ENCODE peak calls at places on chromosomes 12 and 14, in six cellular contexts. H, E, X, J, B and C are unnamed samples.

GRCh38 chr14:76268700-76269099 is 107.2 kb upstream of the ESRRB start:
- DNase-seq in X (no peak), B (no peak), J (no peak), E (no peak), H (no peak), C (no peak)

GRCh38 chr14:68886109-68886434 is 93.0 kb downstream of the ACTN1 start:
- DNase-seq in B (peak), H (no peak), E (peak), J (no peak), X (peak), C (no peak)

GRCh38 chr14:51546603-51547258 is 105.0 kb upstream of the FRMD6 start:
- DNase-seq in X (no peak), B (no peak), H (no peak), J (no peak), E (no peak), C (no peak)

GRCh38 chr12:62519043-62519442 is 52.4 kb downstream of the MON2 start:
- DNase-seq in E (no peak), J (no peak), X (no peak), H (no peak), B (no peak), C (no peak)

GRCh38 chr12:101172316-101172715 is 37.7 kb downstream of the SLC5A8 start:
- DNase-seq in J (no peak), X (peak), H (no peak), E (no peak), B (no peak), C (no peak)

GRCh38 chr12:106281056-106281782 is 21.3 kb upstream of the TCP11L2 start:
- DNase-seq in B (no peak), X (no peak), H (no peak), J (no peak), E (no peak), C (no peak)

GRCh38 chr14:99324291-99324690 is 52.3 kb upstream of the BCL11B start:
- DNase-seq in B (no peak), X (no peak), E (no peak), H (peak), J (no peak), C (no peak)

GRCh38 chr14:58805057-58805456 is 167.3 kb downstream of the DACT1 start:
- DNase-seq in J (no peak), B (peak), X (no peak), E (peak), H (no peak), C (no peak)

GRCh38 chr12:112261559-112261958 is 120.7 kb downstream of the HECTD4 start:
- DNase-seq in J (no peak), E (peak), H (no peak), B (no peak), X (peak), C (no peak)

GRCh38 chr14:31745741-31746140 is 184.5 kb downstream of the NUBPL start:
- DNase-seq in X (no peak), H (no peak), E (no peak), J (no peak), B (no peak), C (no peak)
- TF ChIP-seq CTCF in X (peak), H (no peak), E (no peak), J (no peak), B (no peak), C (no peak)

DNA sequence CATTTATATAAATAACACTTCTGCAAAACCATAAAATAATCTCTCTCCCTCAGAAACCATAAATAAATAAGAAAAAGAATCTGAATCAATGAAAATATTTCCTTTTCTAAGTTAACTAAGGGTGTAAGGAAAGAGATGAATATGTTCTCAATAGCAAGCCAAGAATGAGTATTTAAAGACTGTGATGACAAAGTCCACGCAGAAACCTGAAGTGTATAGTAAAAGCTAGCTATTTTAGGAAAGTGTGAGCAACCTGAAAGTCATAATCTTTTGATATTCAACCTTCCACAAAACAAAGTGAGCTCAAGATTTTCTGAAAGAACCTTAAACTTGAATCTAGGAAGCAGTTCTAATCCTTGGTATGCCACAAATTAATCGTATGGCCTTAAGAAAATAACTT is 15.9 kb downstream of the EIF2S3B start:
- DNase-seq in H (no peak), X (no peak), B (no peak), E (no peak), J (no peak), C (no peak)
- TF ChIP-seq CTCF in H (no peak), X (no peak), B (no peak), E (no peak), J (no peak), C (no peak)

GRCh38 chr14:52923902-52924575 is 26.8 kb downstream of the FERMT2 start:
- DNase-seq in X (no peak), H (no peak), E (no peak), J (no peak), B (no peak), C (no peak)
- TF ChIP-seq CTCF in X (no peak), H (no peak), E (no peak), J (no peak), B (no peak), C (peak)

DNA sequence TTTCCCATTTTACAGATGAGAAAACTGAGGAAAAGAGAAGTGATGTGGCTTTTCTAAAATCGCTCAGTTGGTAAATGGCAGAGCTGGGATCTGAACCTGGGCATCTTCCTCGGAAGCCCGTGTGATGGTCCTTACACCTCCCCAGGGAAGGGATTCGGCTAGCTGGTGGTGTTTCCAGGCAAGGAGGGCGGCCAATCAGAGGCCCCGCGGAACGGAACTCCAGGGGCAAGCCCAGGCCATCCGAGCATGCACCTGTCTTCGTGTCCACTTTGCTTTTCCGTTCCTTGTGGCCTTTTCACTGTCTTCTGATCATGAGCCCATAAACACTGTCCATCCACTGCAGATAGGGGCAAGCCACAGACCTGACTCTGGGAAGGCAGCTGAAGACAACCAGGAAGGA is 114.8 kb upstream of the TMEM132D start:
- DNase-seq in E (no peak), B (no peak), J (no peak), H (no peak), X (no peak), C (no peak)
- TF ChIP-seq CTCF in E (no peak), B (no peak), J (no peak), H (no peak), X (no peak), C (no peak)

GRCh38 chr14:79084861-79085260 is 914.7 kb downstream of the NRXN3 start:
- DNase-seq in E (no peak), B (no peak), H (no peak), J (no peak), X (no peak), C (no peak)
- TF ChIP-seq CTCF in E (no peak), B (no peak), H (no peak), J (no peak), X (no peak), C (no peak)

DNA sequence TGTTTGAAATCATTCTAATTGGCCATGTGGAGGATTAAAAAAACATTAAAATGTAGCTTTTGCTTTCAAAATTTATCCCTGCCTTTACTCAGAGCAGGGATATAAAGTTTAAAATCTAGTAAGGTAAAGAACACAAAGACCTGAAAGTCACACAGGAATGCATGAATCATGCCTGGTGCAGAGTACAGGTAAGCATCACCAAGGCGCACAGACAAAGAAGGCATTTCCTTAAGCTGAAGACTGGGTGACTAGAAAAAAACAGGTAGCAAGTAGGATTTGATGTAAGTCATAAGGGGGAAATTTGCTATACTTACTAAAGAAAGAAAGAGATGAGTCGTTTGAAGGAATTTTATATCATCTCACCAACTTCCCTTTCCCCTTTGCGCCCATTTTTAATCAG is 405.6 kb downstream of the GXYLT1 start:
- DNase-seq in X (no peak), J (no peak), B (no peak), E (no peak), H (no peak), C (no peak)
- TF ChIP-seq CTCF in X (no peak), J (no peak), B (no peak), E (no peak), H (no peak), C (no peak)

GRCh38 chr14:103209054-103209453 is 85.8 kb downstream of the TNFAIP2 start:
- DNase-seq in J (no peak), H (no peak), E (no peak), X (no peak), B (no peak), C (no peak)

GRCh38 chr14:103207038-103207403 is 83.8 kb downstream of the TNFAIP2 start:
- DNase-seq in E (peak), J (no peak), B (peak), H (peak), X (no peak), C (no peak)

GRCh38 chr14:103206023-103206481 is 82.8 kb downstream of the TNFAIP2 start:
- DNase-seq in B (no peak), H (no peak), J (no peak), E (no peak), X (no peak), C (no peak)

GRCh38 chr14:103205541-103205906 is 82.3 kb downstream of the TNFAIP2 start:
- DNase-seq in E (no peak), X (no peak), B (no peak), J (no peak), H (no peak), C (no peak)

GRCh38 chr14:103207404-103208072 is 84.3 kb downstream of the TNFAIP2 start:
- DNase-seq in E (peak), X (no peak), B (no peak), H (peak), J (no peak), C (no peak)
- TF ChIP-seq CTCF in E (no peak), X (no peak), B (no peak), H (no peak), J (no peak), C (no peak)

GRCh38 chr12:21451529-21451928 is 14.1 kb downstream of the PYROXD1 start:
- DNase-seq in B (peak), X (peak), J (no peak), H (no peak), E (peak), C (no peak)
- TF ChIP-seq CTCF in B (no peak), X (no peak), J (no peak), H (no peak), E (peak), C (peak)

GRCh38 chr14:65329481-65329880 is 83.0 kb upstream of the FUT8 start:
- DNase-seq in J (no peak), E (no peak), X (no peak), H (no peak), B (no peak), C (no peak)
- TF ChIP-seq CTCF in J (no peak), E (no peak), X (no peak), H (no peak), B (no peak), C (no peak)